ENCODE peak calls at places on chromosomes 4 and X, in seven cellular contexts. R, C, W, O, P, X and D are unnamed samples.

GRCh38 chrX:154374361-154375155 is at the start of gene FLNA:
- DNase-seq in R (peak; percentile 64), C (no peak), W (no peak), O (peak; percentile 88), P (peak; percentile 53), X (no peak), D (no peak)

GRCh38 chr4:185186769-185187168 is 17.0 kb downstream of the CFAP97 start:
- DNase-seq in R (no peak), C (no peak), W (no peak), O (no peak), P (no peak), X (no peak), D (no peak)

GRCh38 chr4:45621926-45622325 is 501.9 kb downstream of the GABRG1 start:
- DNase-seq in R (no peak), C (no peak), W (peak; percentile 1), O (no peak), P (no peak), X (peak; percentile 74), D (no peak)

GRCh38 chr4:97670703-97671269 is 472.5 kb downstream of the STPG2 start:
- DNase-seq in R (no peak), C (no peak), W (no peak), O (no peak), P (no peak), X (no peak), D (no peak)

GRCh38 chr4:115596265-115597001 is 483.0 kb upstream of the NDST4 start:
- DNase-seq in R (no peak), C (no peak), W (no peak), O (no peak), P (no peak), X (no peak), D (no peak)

GRCh38 chrX:122184791-122185190 is 999.3 kb upstream of the GRIA3 start:
- DNase-seq in R (no peak), C (no peak), W (no peak), O (no peak), P (no peak), X (no peak), D (no peak)

GRCh38 chr4:137310593-137311490 is 221.5 kb downstream of the PCDH18 start:
- DNase-seq in R (no peak), C (no peak), W (no peak), O (no peak), P (no peak), X (peak; percentile 50), D (no peak)

GRCh38 chr4:48167538-48168263 is 33.7 kb upstream of the TXK start:
- DNase-seq in R (no peak), C (no peak), W (no peak), O (no peak), P (no peak), X (no peak), D (no peak)

GRCh38 chr4:155489261-155489660 is 112.5 kb upstream of the MAP9 start:
- DNase-seq in R (no peak), C (no peak), W (no peak), O (no peak), P (no peak), X (no peak), D (no peak)

GRCh38 chr4:113784497-113785254 is 23.1 kb upstream of the CAMK2D start:
- DNase-seq in R (no peak), C (peak; percentile 6), W (peak; percentile 47), O (no peak), P (no peak), X (peak; percentile 97), D (no peak)

GRCh38 chrX:154717824-154718223 is 33.1 kb downstream of the GAB3 start:
- DNase-seq in R (no peak), C (no peak), W (no peak), O (no peak), P (no peak), X (no peak), D (no peak)

GRCh38 chr4:95141376-95141775 is 383.6 kb downstream of the BMPR1B start:
- DNase-seq in R (no peak), C (no peak), W (no peak), O (no peak), P (no peak), X (no peak), D (no peak)

GRCh38 chrX:40107291-40108083 is 9.7 kb upstream of the BCOR start:
- DNase-seq in R (peak; percentile 76), C (peak; percentile 77), W (peak; percentile 74), O (peak; percentile 88), P (peak; percentile 71), X (no peak), D (no peak)

GRCh38 chr4:129950217-129950616 is 854.3 kb downstream of the C4orf33 start:
- DNase-seq in R (no peak), C (no peak), W (no peak), O (no peak), P (no peak), X (no peak), D (no peak)

GRCh38 chr4:96767815-96768480 is 928.1 kb downstream of the PDHA2 start:
- DNase-seq in R (no peak), C (no peak), W (no peak), O (no peak), P (no peak), X (no peak), D (no peak)

GRCh38 chrX:64229145-64229544 is 1.3 kb downstream of the ASB12 start:
- DNase-seq in R (no peak), C (no peak), W (no peak), O (no peak), P (no peak), X (no peak), D (no peak)

GRCh38 chr4:56619160-56619559 is 61.9 kb downstream of the HOPX start:
- DNase-seq in R (no peak), C (no peak), W (no peak), O (no peak), P (no peak), X (peak; percentile 8), D (no peak)

GRCh38 chr4:25949994-25950393 is 36.0 kb downstream of the SMIM20 start:
- DNase-seq in R (no peak), C (no peak), W (no peak), O (no peak), P (no peak), X (no peak), D (no peak)

GRCh38 chrX:10564484-10564883 is 55.9 kb downstream of the MID1 start:
- DNase-seq in R (no peak), C (no peak), W (no peak), O (no peak), P (no peak), X (no peak), D (no peak)

GRCh38 chrX:119132961-119133360 is 5.3 kb upstream of the KIAA1210 start:
- DNase-seq in R (no peak), C (no peak), W (no peak), O (no peak), P (no peak), X (no peak), D (no peak)

GRCh38 chr4:103567591-103567990 is 152.2 kb downstream of the TACR3 start:
- DNase-seq in R (no peak), C (no peak), W (no peak), O (no peak), P (no peak), X (no peak), D (no peak)

GRCh38 chrX:68838571-68838910 is 9.7 kb downstream of the EFNB1 start:
- DNase-seq in R (no peak), C (no peak), W (no peak), O (peak; percentile 25), P (no peak), X (no peak), D (no peak)

GRCh38 chr4:25446611-25447010 is 69.5 kb downstream of the ANAPC4 start:
- DNase-seq in R (no peak), C (no peak), W (no peak), O (no peak), P (no peak), X (no peak), D (no peak)

GRCh38 chrX:2500091-2500680 is 590 bp downstream of the DHRSX start:
- DNase-seq in R (no peak), C (no peak), W (peak; percentile 73), O (peak; percentile 68), P (peak; percentile 30), X (peak; percentile 52), D (no peak)
- H3K4me1 ChIP-seq in R (peaks cover 21% of the 10 kb centered on the region), C (peaks cover 3% of the 10 kb centered on the region), W (peaks cover 45% of the 10 kb centered on the region), O (no peaks in the 10 kb centered on the region), P (peaks cover 41% of the 10 kb centered on the region), X (no peaks in the 10 kb centered on the region), D (no peaks in the 10 kb centered on the region)

DNA sequence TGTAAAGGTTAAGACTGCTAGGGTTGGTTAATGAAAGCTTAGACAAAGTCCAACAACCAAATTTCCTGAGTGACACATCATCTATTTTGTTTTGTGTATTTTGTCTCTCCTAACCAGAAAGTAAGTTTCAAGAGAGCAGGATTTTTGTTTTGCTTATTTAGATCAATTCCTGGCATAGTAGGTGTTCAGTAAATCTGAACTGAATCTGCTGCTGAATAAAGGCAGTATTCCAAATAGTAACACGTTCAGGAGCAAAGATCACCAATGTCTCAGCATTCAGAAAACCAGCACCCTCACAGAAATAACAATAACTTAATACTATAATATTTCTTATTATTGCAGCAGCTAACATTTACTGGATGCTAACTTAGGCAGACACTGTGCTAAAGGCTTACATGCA is 12.2 kb downstream of the FBXW7 start:
- DNase-seq in R (no peak), C (no peak), W (no peak), O (no peak), P (no peak), X (no peak), D (no peak)
- H3K4me1 ChIP-seq in R (no peaks in the 10 kb centered on the region), C (no peaks in the 10 kb centered on the region), W (peaks cover 7% of the 10 kb centered on the region), O (no peaks in the 10 kb centered on the region), P (peaks cover 45% of the 10 kb centered on the region), X (peaks cover 12% of the 10 kb centered on the region), D (no peaks in the 10 kb centered on the region)

GRCh38 chr4:8201341-8201781 is 2.3 kb downstream of the SH3TC1 start:
- DNase-seq in R (no peak), C (no peak), W (no peak), O (no peak), P (no peak), X (no peak), D (no peak)
- H3K4me1 ChIP-seq in R (peaks cover 23% of the 10 kb centered on the region), C (peaks cover 22% of the 10 kb centered on the region), W (peaks cover 27% of the 10 kb centered on the region), O (no peaks in the 10 kb centered on the region), P (peaks cover 92% of the 10 kb centered on the region), X (peaks cover 76% of the 10 kb centered on the region), D (peaks cover 17% of the 10 kb centered on the region)

GRCh38 chr4:7992846-7993245 is 53.2 kb upstream of the AFAP1 start:
- DNase-seq in R (no peak), C (no peak), W (no peak), O (no peak), P (no peak), X (no peak), D (no peak)

GRCh38 chr4:7988437-7988836 is 48.8 kb upstream of the AFAP1 start:
- DNase-seq in R (no peak), C (no peak), W (no peak), O (no peak), P (no peak), X (peak; percentile 48), D (no peak)

GRCh38 chr4:7987148-7987989 is 47.7 kb upstream of the AFAP1 start:
- DNase-seq in R (peak; percentile 79), C (peak; percentile 65), W (peak; percentile 75), O (peak; percentile 78), P (peak; percentile 81), X (peak; percentile 59), D (peak; percentile 71)

GRCh38 chr4:7985891-7986441 is 46.3 kb upstream of the AFAP1 start:
- DNase-seq in R (no peak), C (no peak), W (no peak), O (no peak), P (no peak), X (no peak), D (no peak)

DNA sequence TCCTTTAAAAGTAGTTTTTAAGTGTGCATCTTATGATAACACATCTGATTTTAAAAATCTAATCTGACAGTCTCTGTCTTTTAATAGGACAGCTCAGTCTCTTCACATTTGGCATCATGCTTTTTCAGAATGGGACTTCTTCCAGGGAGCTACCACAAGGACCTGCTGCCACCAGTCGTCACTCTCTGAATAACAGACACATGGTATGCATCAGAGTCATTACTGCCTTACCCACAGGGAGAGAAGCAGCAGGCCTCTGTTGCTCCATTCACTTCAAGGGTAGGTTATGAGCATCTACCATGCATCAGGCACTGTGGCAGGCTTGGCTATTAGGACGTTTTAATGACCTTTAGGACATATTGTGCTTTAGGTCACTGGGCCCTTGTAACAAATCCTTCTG is 50.0 kb upstream of the AFAP1 start:
- DNase-seq in R (no peak), C (no peak), W (no peak), O (no peak), P (no peak), X (no peak), D (no peak)
- H3K4me1 ChIP-seq in R (no peaks in the 10 kb centered on the region), C (no peaks in the 10 kb centered on the region), W (peaks cover 13% of the 10 kb centered on the region), O (no peaks in the 10 kb centered on the region), P (peaks cover 16% of the 10 kb centered on the region), X (peaks cover 12% of the 10 kb centered on the region), D (no peaks in the 10 kb centered on the region)